ENCODE peak calls at places on chromosomes 4 and X, in four cellular contexts. One of them, this sample, is unnamed. For H3K9me3, the result is how much of the 10 kb centered on the place peaks cover.

GRCh38 chrX:41922125-41922521 is 1.2 kb downstream of the CASK start:
- DNase-seq in psoas muscle: no peak
- DNase-seq in AG04450: no peak
- DNase-seq in right atrium auricular region: no peak
- DNase-seq in this sample: no peak

GRCh38 chrX:20681691-20682090 is 415.0 kb upstream of the RPS6KA3 start:
- DNase-seq in psoas muscle: no peak
- DNase-seq in AG04450: no peak
- DNase-seq in right atrium auricular region: no peak
- DNase-seq in this sample: no peak

GRCh38 chrX:13180807-13181206 is 136.4 kb upstream of the FAM9C start:
- DNase-seq in psoas muscle: no peak
- DNase-seq in AG04450: no peak
- DNase-seq in right atrium auricular region: no peak
- DNase-seq in this sample: no peak

GRCh38 chr4:71189471-71189870 is 149.3 kb upstream of the SLC4A4 start:
- DNase-seq in psoas muscle: no peak
- DNase-seq in AG04450: peak
- DNase-seq in right atrium auricular region: no peak
- DNase-seq in this sample: no peak

GRCh38 chr4:143230683-143231082 is 46.0 kb downstream of the USP38 start:
- DNase-seq in psoas muscle: no peak
- DNase-seq in AG04450: no peak
- DNase-seq in right atrium auricular region: no peak
- DNase-seq in this sample: no peak

GRCh38 chr4:182062458-182062857 is 180.7 kb upstream of the TENM3 start:
- DNase-seq in psoas muscle: no peak
- DNase-seq in AG04450: no peak
- DNase-seq in right atrium auricular region: no peak
- DNase-seq in this sample: no peak

GRCh38 chrX:71666240-71667223 is 814 bp upstream of the LOC101059915 start:
- DNase-seq in psoas muscle: no peak
- DNase-seq in AG04450: no peak
- DNase-seq in right atrium auricular region: no peak
- DNase-seq in this sample: no peak

GRCh38 chrX:120251471-120252011 is 929 bp downstream of the ZBTB33 start:
- DNase-seq in psoas muscle: peak
- DNase-seq in AG04450: no peak
- DNase-seq in right atrium auricular region: no peak
- DNase-seq in this sample: peak

GRCh38 chr4:13484749-13485345 is 707 bp upstream of the RAB28 start:
- DNase-seq in psoas muscle: no peak
- DNase-seq in AG04450: no peak
- DNase-seq in right atrium auricular region: no peak
- DNase-seq in this sample: no peak

GRCh38 chrX:151631822-151632221 is 63.4 kb upstream of the PRRG3 start:
- DNase-seq in psoas muscle: no peak
- DNase-seq in AG04450: no peak
- DNase-seq in right atrium auricular region: no peak
- DNase-seq in this sample: no peak

GRCh38 chr4:79232555-79232954 is 93.3 kb downstream of the NAA11 start:
- DNase-seq in psoas muscle: no peak
- DNase-seq in AG04450: no peak
- DNase-seq in right atrium auricular region: no peak
- DNase-seq in this sample: no peak

GRCh38 chrX:149312936-149313432 is 192.1 kb downstream of the IDS start:
- DNase-seq in psoas muscle: no peak
- DNase-seq in AG04450: no peak
- DNase-seq in right atrium auricular region: no peak
- DNase-seq in this sample: no peak

GRCh38 chrX:24498181-24498580 is 33.1 kb downstream of the PDK3 start:
- DNase-seq in psoas muscle: no peak
- DNase-seq in AG04450: no peak
- DNase-seq in right atrium auricular region: no peak
- DNase-seq in this sample: no peak

GRCh38 chrX:110989447-110989846 is 106.5 kb upstream of the PAK3 start:
- DNase-seq in psoas muscle: no peak
- DNase-seq in AG04450: no peak
- DNase-seq in right atrium auricular region: no peak
- DNase-seq in this sample: no peak

GRCh38 chrX:76279007-76279406 is 106.1 kb downstream of the PBDC1 start:
- DNase-seq in psoas muscle: no peak
- DNase-seq in AG04450: peak
- DNase-seq in right atrium auricular region: no peak
- DNase-seq in this sample: peak

GRCh38 chrX:24965400-24965799 is 50.4 kb downstream of the ARX start:
- DNase-seq in psoas muscle: no peak
- DNase-seq in AG04450: no peak
- DNase-seq in right atrium auricular region: no peak
- DNase-seq in this sample: no peak

GRCh38 chrX:43349363-43349762 is 306.7 kb upstream of the MAOA start:
- DNase-seq in psoas muscle: no peak
- DNase-seq in AG04450: no peak
- DNase-seq in right atrium auricular region: no peak
- DNase-seq in this sample: no peak

GRCh38 chrX:119573840-119574393 is 446 bp upstream of the UBE2A start:
- DNase-seq in psoas muscle: peak
- DNase-seq in AG04450: no peak
- DNase-seq in right atrium auricular region: no peak
- DNase-seq in this sample: peak

GRCh38 chr4:88523325-88524129 is at the start of gene PYURF:
- DNase-seq in psoas muscle: peak
- DNase-seq in AG04450: peak
- DNase-seq in right atrium auricular region: peak
- DNase-seq in this sample: peak

GRCh38 chrX:137988470-137988869 is 422.5 kb downstream of the ZIC3 start:
- DNase-seq in psoas muscle: no peak
- DNase-seq in AG04450: no peak
- DNase-seq in right atrium auricular region: no peak
- DNase-seq in this sample: no peak

GRCh38 chrX:43949669-43950068 is 23.5 kb downstream of the NDP start:
- DNase-seq in psoas muscle: peak
- DNase-seq in AG04450: no peak
- DNase-seq in right atrium auricular region: no peak
- DNase-seq in this sample: peak

GRCh38 chr4:143337600-143338287 is 1.1 kb downstream of the GAB1 start:
- DNase-seq in psoas muscle: peak
- DNase-seq in AG04450: no peak
- DNase-seq in right atrium auricular region: peak
- DNase-seq in this sample: peak

GRCh38 chr4:144645102-144645469 is 870 bp upstream of the HHIP start:
- DNase-seq in psoas muscle: peak
- DNase-seq in AG04450: no peak
- DNase-seq in right atrium auricular region: no peak
- DNase-seq in this sample: no peak

GRCh38 chr4:153822316-153822715 is 33.4 kb upstream of the SFRP2 start:
- DNase-seq in psoas muscle: no peak
- DNase-seq in AG04450: no peak
- DNase-seq in right atrium auricular region: no peak
- DNase-seq in this sample: no peak

GRCh38 chr4:99468891-99469290 is 33.7 kb upstream of the ADH7 start:
- DNase-seq in psoas muscle: no peak
- DNase-seq in AG04450: no peak
- DNase-seq in right atrium auricular region: no peak
- DNase-seq in this sample: no peak

GRCh38 chr4:146646601-146647000 is 7.9 kb downstream of the POU4F2 start:
- DNase-seq in psoas muscle: no peak
- DNase-seq in AG04450: no peak
- DNase-seq in right atrium auricular region: no peak
- DNase-seq in this sample: no peak

GRCh38 chr4:155249036-155249566 is 40.7 kb downstream of the NPY2R start:
- DNase-seq in psoas muscle: no peak
- DNase-seq in AG04450: no peak
- DNase-seq in right atrium auricular region: no peak
- DNase-seq in this sample: no peak

GRCh38 chr4:6727943-6728250 is 11.9 kb downstream of the BLOC1S4 start:
- DNase-seq in psoas muscle: no peak
- DNase-seq in AG04450: no peak
- DNase-seq in right atrium auricular region: no peak
- DNase-seq in this sample: no peak

GRCh38 chrX:48789366-48790220 is 3.2 kb downstream of the GATA1 start:
- DNase-seq in psoas muscle: no peak
- DNase-seq in AG04450: no peak
- DNase-seq in right atrium auricular region: no peak
- DNase-seq in this sample: no peak

GRCh38 chr4:169899295-169899694 is 126.9 kb downstream of the MFAP3L start:
- DNase-seq in psoas muscle: no peak
- DNase-seq in AG04450: no peak
- DNase-seq in right atrium auricular region: no peak
- DNase-seq in this sample: no peak

GRCh38 chr4:65671402-65671801 is 1.1 kb upstream of the EPHA5 start:
- DNase-seq in psoas muscle: no peak
- DNase-seq in AG04450: no peak
- DNase-seq in right atrium auricular region: no peak
- DNase-seq in this sample: no peak

GRCh38 chr4:26235500-26235899 is 85.3 kb upstream of the RBPJ start:
- DNase-seq in psoas muscle: peak
- DNase-seq in AG04450: peak
- DNase-seq in right atrium auricular region: no peak
- DNase-seq in this sample: peak

GRCh38 chr4:138405439-138405838 is 163.3 kb upstream of the SLC7A11 start:
- DNase-seq in psoas muscle: no peak
- DNase-seq in AG04450: no peak
- DNase-seq in right atrium auricular region: no peak
- DNase-seq in this sample: no peak

GRCh38 chrX:111181883-111182400 is 86.0 kb downstream of the PAK3 start:
- DNase-seq in psoas muscle: no peak
- DNase-seq in AG04450: no peak
- DNase-seq in right atrium auricular region: no peak
- DNase-seq in this sample: no peak

GRCh38 chr4:1075266-1075665 is 38.1 kb downstream of the RNF212 start:
- DNase-seq in psoas muscle: no peak
- DNase-seq in AG04450: no peak
- DNase-seq in right atrium auricular region: no peak
- DNase-seq in this sample: no peak

GRCh38 chr4:120709986-120710385 is 212.5 kb downstream of the PRDM5 start:
- DNase-seq in psoas muscle: no peak
- DNase-seq in AG04450: peak
- DNase-seq in right atrium auricular region: no peak
- DNase-seq in this sample: no peak

GRCh38 chr4:101018836-101019235 is 328.5 kb downstream of the PPP3CA start:
- DNase-seq in psoas muscle: no peak
- DNase-seq in AG04450: no peak
- DNase-seq in right atrium auricular region: no peak
- DNase-seq in this sample: no peak

GRCh38 chr4:3427706-3428446 is 13.9 kb upstream of the HGFAC start:
- DNase-seq in psoas muscle: no peak
- DNase-seq in AG04450: no peak
- DNase-seq in right atrium auricular region: no peak
- DNase-seq in this sample: no peak

GRCh38 chr4:22435652-22436051 is 80.2 kb downstream of the ADGRA3 start:
- DNase-seq in psoas muscle: no peak
- DNase-seq in AG04450: no peak
- DNase-seq in right atrium auricular region: no peak
- DNase-seq in this sample: no peak

GRCh38 chr4:22439947-22440346 is 75.9 kb downstream of the ADGRA3 start:
- DNase-seq in psoas muscle: no peak
- DNase-seq in AG04450: no peak
- DNase-seq in right atrium auricular region: no peak
- DNase-seq in this sample: no peak

GRCh38 chr4:22430626-22431025 is 85.2 kb downstream of the ADGRA3 start:
- DNase-seq in psoas muscle: no peak
- DNase-seq in AG04450: no peak
- DNase-seq in right atrium auricular region: no peak
- DNase-seq in this sample: no peak

GRCh38 chr4:22434895-22435294 is 81.0 kb downstream of the ADGRA3 start:
- DNase-seq in psoas muscle: no peak
- DNase-seq in AG04450: peak
- DNase-seq in right atrium auricular region: no peak
- DNase-seq in this sample: peak
- TF ChIP-seq CTCF in psoas muscle: peak
- TF ChIP-seq CTCF in AG04450: peak
- TF ChIP-seq CTCF in right atrium auricular region: no peak
- TF ChIP-seq CTCF in this sample: peak

DNA sequence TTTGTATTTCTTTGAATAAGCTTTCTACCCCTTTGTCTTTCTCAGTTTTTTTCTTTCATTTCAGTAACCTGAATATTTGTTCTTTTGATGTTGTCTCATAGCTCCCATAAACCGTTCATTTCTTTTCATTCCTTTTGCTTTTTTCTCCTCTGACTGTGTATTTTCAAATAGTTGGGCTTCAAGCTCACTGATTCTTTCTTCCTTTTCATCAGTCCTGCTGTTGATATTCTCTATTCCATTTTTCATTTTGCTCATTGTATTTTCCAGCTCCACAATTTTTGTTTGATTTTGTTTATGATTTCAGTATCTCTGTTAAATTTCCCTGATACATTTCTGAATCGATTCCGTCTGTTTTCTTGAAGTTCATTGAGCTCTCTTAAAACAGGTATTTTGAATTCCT is 129.6 kb upstream of the NUDT6 start:
- DNase-seq in psoas muscle: no peak
- DNase-seq in AG04450: no peak
- DNase-seq in right atrium auricular region: no peak
- DNase-seq in this sample: no peak
- H3K9me3 ChIP-seq in psoas muscle: under half
- H3K9me3 ChIP-seq in AG04450: under half
- H3K9me3 ChIP-seq in right atrium auricular region: under half
- H3K9me3 ChIP-seq in this sample: under half

DNA sequence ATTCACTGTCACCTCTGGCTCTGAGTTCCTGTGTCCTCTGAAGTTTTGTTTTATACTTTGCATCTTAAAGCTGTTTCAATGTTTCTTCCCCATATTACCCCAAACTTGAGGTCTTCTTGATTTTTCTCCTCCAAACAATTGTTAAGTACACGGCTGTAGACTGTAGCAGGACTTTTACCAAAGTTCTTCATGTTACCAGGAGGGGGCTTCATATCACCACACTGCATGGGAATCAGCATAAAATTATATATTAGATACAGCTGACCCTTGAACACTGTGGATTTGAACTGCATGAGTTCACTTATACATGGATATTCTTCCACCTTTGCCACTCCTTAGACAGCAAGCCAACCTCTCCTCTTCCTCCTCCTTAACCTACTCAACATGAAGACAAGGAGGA is 56.6 kb downstream of the SPATA18 start:
- DNase-seq in psoas muscle: no peak
- DNase-seq in AG04450: no peak
- DNase-seq in right atrium auricular region: no peak
- DNase-seq in this sample: no peak
- TF ChIP-seq CTCF in psoas muscle: no peak
- TF ChIP-seq CTCF in AG04450: no peak
- TF ChIP-seq CTCF in right atrium auricular region: no peak
- TF ChIP-seq CTCF in this sample: no peak

GRCh38 chr4:69531251-69531650 is 35.5 kb upstream of the UGT2B4 start:
- DNase-seq in psoas muscle: no peak
- DNase-seq in AG04450: no peak
- DNase-seq in right atrium auricular region: no peak
- DNase-seq in this sample: no peak
- H3K9me3 ChIP-seq in psoas muscle: under half
- H3K9me3 ChIP-seq in AG04450: under half
- H3K9me3 ChIP-seq in right atrium auricular region: under half
- H3K9me3 ChIP-seq in this sample: under half

GRCh38 chrX:125327891-125328290 is 8.2 kb downstream of the TEX13C start:
- DNase-seq in psoas muscle: no peak
- DNase-seq in AG04450: no peak
- DNase-seq in right atrium auricular region: no peak
- DNase-seq in this sample: no peak
- TF ChIP-seq CTCF in psoas muscle: no peak
- TF ChIP-seq CTCF in AG04450: no peak
- TF ChIP-seq CTCF in right atrium auricular region: no peak
- TF ChIP-seq CTCF in this sample: no peak